ENCODE peak calls at places on chromosomes 13 and 19, in eight cellular contexts. F is ELF-1; W is osteocyte; Q is endothelial cell; K is activated naive CD8-positive, alpha-beta T cell treated with anti-CD3 and anti-CD28 coated beads, Interleukin-2, amount 50 U/mL, for 24 hours; P is astrocyte of the spinal cord; A is left colon; M is NCI-H146. E is an unnamed sample.

GRCh38 chr13:94419304-94419943 is 60.1 kb downstream of the DCT start:
- DNase-seq in F (no peak), P (peak), Q (no peak), M (no peak), W (no peak), K (peak), A (no peak), E (no peak)

GRCh38 chr19:21463449-21464105 is 41.8 kb upstream of the ZNF429 start:
- DNase-seq in M (peak), Q (peak), P (peak), K (peak), F (peak), A (peak), W (no peak), E (peak)

GRCh38 chr13:100540621-100541020 is 48.0 kb downstream of the GGACT start:
- DNase-seq in Q (no peak), K (no peak), W (peak), M (no peak), A (no peak), F (no peak), P (peak), E (no peak)

GRCh38 chr19:18897108-18898029 is 1.4 kb upstream of the CERS1 start:
- DNase-seq in Q (no peak), F (no peak), A (no peak), P (no peak), K (no peak), M (no peak), W (peak), E (no peak)

GRCh38 chr19:7720351-7720750 is 11.6 kb downstream of the CLEC4G start:
- DNase-seq in F (peak), W (no peak), P (no peak), K (no peak), A (no peak), M (no peak), Q (no peak), E (no peak)

GRCh38 chr19:15418112-15418587 is 638 bp downstream of the AKAP8L start:
- DNase-seq in M (peak), K (no peak), W (no peak), A (peak), Q (no peak), F (peak), P (peak), E (peak)

GRCh38 chr19:35395762-35396199 is 24.9 kb downstream of the GPR42 start:
- DNase-seq in M (no peak), Q (no peak), F (peak), K (no peak), W (no peak), A (peak), P (no peak), E (peak)

GRCh38 chr19:47899335-47899734 is 13.2 kb upstream of the SULT2A1 start:
- DNase-seq in Q (no peak), A (no peak), M (no peak), P (no peak), W (no peak), F (no peak), K (no peak), E (no peak)

GRCh38 chr19:47417746-47418594 is 1.4 kb downstream of the MEIS3 start:
- DNase-seq in W (no peak), F (no peak), P (no peak), M (no peak), Q (no peak), A (no peak), K (no peak), E (peak)

GRCh38 chr13:104796581-104796980 is 1730.4 kb upstream of the SLC10A2 start:
- DNase-seq in Q (no peak), F (no peak), M (no peak), K (no peak), A (no peak), W (no peak), P (peak), E (no peak)

E was measured in neural progenitor cell.